ENCODE peak calls at places on chromosomes 4 and X, in six cellular contexts. H is H1, C is K562, P is HepG2, R is GM12891, D is GM12878. E is an unnamed sample.

GRCh38 chrX:77447339-77448149 is at the start of gene FGF16:
- DNase-seq in H (peak; percentile 56), C (no peak), P (no peak), R (no peak), D (no peak), E (peak; percentile 18)

GRCh38 chr4:28444886-28445496 is 1584.3 kb downstream of the STIM2 start:
- DNase-seq in H (no peak), C (no peak), P (no peak), R (no peak), D (no peak), E (no peak)

GRCh38 chrX:114344756-114345155 is 239.1 kb upstream of the HTR2C start:
- DNase-seq in H (no peak), C (peak; percentile 25), P (peak; percentile 3), R (peak; percentile 0), D (no peak), E (no peak)

GRCh38 chr4:159428975-159429692 is 326.3 kb downstream of the RAPGEF2 start:
- DNase-seq in H (no peak), C (no peak), P (no peak), R (no peak), D (no peak), E (no peak)

GRCh38 chr4:124401611-124402010 is 310.9 kb downstream of the ANKRD50 start:
- DNase-seq in H (no peak), C (no peak), P (no peak), R (no peak), D (no peak), E (no peak)

GRCh38 chr4:113693993-113694392 is 67.5 kb downstream of the CAMK2D start:
- DNase-seq in H (no peak), C (no peak), P (no peak), R (no peak), D (no peak), E (no peak)

GRCh38 chrX:6693051-6693450 is 158.1 kb upstream of the VCX3A start:
- DNase-seq in H (no peak), C (no peak), P (no peak), R (no peak), D (no peak), E (no peak)

GRCh38 chrX:126165721-126166401 is at the start of gene DCAF12L2:
- DNase-seq in H (peak; percentile 46), C (no peak), P (no peak), R (no peak), D (no peak), E (no peak)

GRCh38 chrX:149829751-149830191 is 48.0 kb downstream of the MAGEA9 start:
- DNase-seq in H (no peak), C (no peak), P (no peak), R (no peak), D (peak; percentile 35), E (no peak)

GRCh38 chr4:42625366-42625765 is 31.5 kb downstream of the ATP8A1 start:
- DNase-seq in H (no peak), C (no peak), P (no peak), R (no peak), D (no peak), E (no peak)

GRCh38 chrX:7252013-7252610 is 104.2 kb upstream of the PUDP start:
- DNase-seq in H (no peak), C (no peak), P (no peak), R (no peak), D (no peak), E (no peak)

GRCh38 chr4:1600811-1601532 is 83.1 kb downstream of the FAM53A start:
- DNase-seq in H (no peak), C (no peak), P (no peak), R (no peak), D (no peak), E (no peak)

GRCh38 chr4:18366762-18367358 is 345.3 kb upstream of the LCORL start:
- DNase-seq in H (no peak), C (peak; percentile 4), P (peak; percentile 24), R (no peak), D (peak; percentile 7), E (no peak)

GRCh38 chr4:53997901-53998300 is 66.5 kb downstream of the CHIC2 start:
- DNase-seq in H (no peak), C (no peak), P (no peak), R (no peak), D (no peak), E (no peak)

GRCh38 chr4:55947254-55947882 is 1.4 kb upstream of the CEP135 start:
- DNase-seq in H (no peak), C (peak; percentile 29), P (no peak), R (no peak), D (peak; percentile 73), E (peak; percentile 11)

GRCh38 chr4:172045981-172046380 is 232.8 kb downstream of the GALNTL6 start:
- DNase-seq in H (no peak), C (no peak), P (no peak), R (no peak), D (no peak), E (no peak)

GRCh38 chr4:47551682-47552081 is 66.6 kb downstream of the ATP10D start:
- DNase-seq in H (no peak), C (no peak), P (no peak), R (no peak), D (no peak), E (no peak)

GRCh38 chr4:3193531-3194203 is 55.3 kb upstream of the MSANTD1 start:
- DNase-seq in H (no peak), C (no peak), P (no peak), R (no peak), D (no peak), E (no peak)

GRCh38 chr4:6366581-6366980 is 96.9 kb downstream of the WFS1 start:
- DNase-seq in H (no peak), C (no peak), P (no peak), R (no peak), D (no peak), E (no peak)

GRCh38 chr4:113636877-113637276 is 124.7 kb downstream of the CAMK2D start:
- DNase-seq in H (no peak), C (peak; percentile 16), P (no peak), R (no peak), D (no peak), E (no peak)

GRCh38 chrX:38271154-38271716 is 50.6 kb upstream of the SRPX start:
- DNase-seq in H (no peak), C (no peak), P (no peak), R (no peak), D (peak; percentile 59), E (no peak)

GRCh38 chr4:184451726-184452125 is 22.6 kb downstream of the IRF2 start:
- DNase-seq in H (no peak), C (peak; percentile 72), P (no peak), R (no peak), D (no peak), E (no peak)

DNA sequence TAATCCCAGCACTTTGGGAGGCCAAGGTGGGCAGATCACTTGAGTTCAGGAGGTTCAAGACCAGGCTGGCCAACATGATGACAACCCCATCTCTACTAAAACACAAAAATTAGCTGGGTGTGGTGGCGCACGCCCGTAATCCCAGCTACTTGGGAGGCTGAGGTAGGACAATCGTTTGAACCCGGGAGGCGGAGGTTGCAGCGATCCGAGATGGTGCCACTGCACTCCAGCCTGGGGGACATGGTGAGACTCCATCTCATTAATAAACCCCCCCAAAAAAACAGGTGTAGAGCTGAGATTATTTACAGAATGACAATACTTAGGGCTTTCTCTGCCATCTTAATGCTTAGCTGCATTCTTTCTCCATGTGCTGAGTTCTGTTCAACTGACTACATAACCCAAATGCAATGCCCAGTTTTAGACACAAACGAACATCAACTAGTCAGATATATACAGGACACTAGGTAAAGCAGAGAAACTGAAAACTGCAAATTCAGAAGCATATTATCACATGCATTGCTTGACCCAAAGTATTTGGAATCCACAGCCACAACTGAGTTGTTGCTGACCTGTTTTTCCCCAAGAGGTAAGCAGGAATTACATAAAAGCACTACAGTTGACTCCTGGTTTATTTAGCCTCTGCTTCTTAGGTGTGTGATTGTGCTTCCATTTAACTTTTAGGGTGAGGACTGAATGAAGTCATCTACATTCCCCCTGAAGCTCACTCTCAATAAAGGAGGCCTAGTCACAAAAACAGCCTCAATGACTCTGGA is 12.1 kb downstream of the RBMX start:
- DNase-seq in H (no peak), C (no peak), P (no peak), R (no peak), D (no peak), E (no peak)
- TF ChIP-seq POLR2A in H (no peak), C (peak; percentile 73), P (no peak), R (peak; percentile 34), D (peak; percentile 38), E (peak; percentile 28)

DNA sequence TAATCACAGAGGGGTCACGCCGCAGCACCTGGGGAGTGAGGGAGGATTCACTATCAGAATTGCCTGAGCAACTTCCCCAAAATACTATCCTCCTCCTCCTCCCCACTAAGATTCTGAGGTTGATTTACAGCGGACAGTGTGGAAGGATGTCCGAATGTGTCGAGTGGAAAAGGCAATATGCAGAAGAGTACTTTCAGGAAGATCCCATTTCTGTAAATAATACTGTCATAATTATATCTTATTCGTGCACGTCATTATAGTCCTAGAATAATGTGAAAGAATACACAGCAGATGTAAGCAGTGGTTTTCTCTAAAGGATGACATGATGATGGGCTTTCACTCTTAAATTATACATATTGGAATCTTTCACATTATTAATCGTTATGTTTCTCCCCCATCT is 149.8 kb upstream of the NOCT start:
- DNase-seq in H (no peak), C (no peak), P (no peak), R (no peak), D (no peak), E (no peak)
- TF ChIP-seq POLR2AphosphoS5 in H (no peak), C (no peak), P (no peak), R (no peak), D (no peak), E (no peak)

GRCh38 chrX:147877726-147878125 is 34.0 kb upstream of the FMR1 start:
- DNase-seq in H (no peak), C (no peak), P (no peak), R (no peak), D (no peak), E (no peak)
- TF ChIP-seq TAF1 in H (no peak), C (no peak), P (no peak), R (no peak), D (no peak), E (no peak)

GRCh38 chr4:186726440-186727148 is 2.9 kb upstream of the FAT1 start:
- DNase-seq in H (peak; percentile 93), C (peak; percentile 70), P (peak; percentile 63), R (no peak), D (no peak), E (no peak)
- TF ChIP-seq POLR2A in H (no peak), C (no peak), P (no peak), R (no peak), D (no peak), E (no peak)

GRCh38 chr4:126899382-126899801 is 733.4 kb upstream of the INTU start:
- DNase-seq in H (no peak), C (no peak), P (no peak), R (no peak), D (no peak), E (no peak)
- TF ChIP-seq POLR2AphosphoS5 in H (no peak), C (no peak), P (no peak), R (no peak), D (no peak), E (no peak)

GRCh38 chr4:151472297-151472696 is 63.3 kb downstream of the FHIP1A start:
- DNase-seq in H (no peak), C (no peak), P (no peak), R (no peak), D (no peak), E (no peak)

GRCh38 chr4:151472711-151473110 is 63.7 kb downstream of the FHIP1A start:
- DNase-seq in H (no peak), C (no peak), P (no peak), R (no peak), D (no peak), E (no peak)

GRCh38 chr4:151473521-151474097 is 64.6 kb downstream of the FHIP1A start:
- DNase-seq in H (no peak), C (no peak), P (no peak), R (no peak), D (no peak), E (no peak)

GRCh38 chr4:151471728-151472127 is 62.8 kb downstream of the FHIP1A start:
- DNase-seq in H (no peak), C (no peak), P (no peak), R (no peak), D (no peak), E (no peak)

GRCh38 chr4:151475338-151475737 is 66.4 kb downstream of the FHIP1A start:
- DNase-seq in H (no peak), C (no peak), P (no peak), R (no peak), D (no peak), E (no peak)
- TF ChIP-seq TAF1 in H (no peak), C (no peak), P (no peak), R (no peak), D (no peak), E (no peak)